ENCODE peak calls at places on chromosomes 12 and 14, in seven cellular contexts. E is adrenal gland, A is heart left ventricle, R is lower leg skin, Y is HepG2, P is A549, Z is GM12891. N is an unnamed sample.

GRCh38 chr14:92794547-92794941 is 439 bp downstream of the GOLGA5 start:
- DNase-seq in E (peak), A (no peak), R (no peak), Y (no peak), P (no peak), Z (peak), N (no peak)

GRCh38 chr14:105529506-105530445 is 3.4 kb downstream of the TMEM121 start:
- DNase-seq in E (peak), A (no peak), R (no peak), Y (peak), P (no peak), Z (no peak), N (no peak)

GRCh38 chr12:88325828-88326214 is 183.7 kb downstream of the TMTC3 start:
- DNase-seq in E (no peak), A (no peak), R (no peak), Y (no peak), P (no peak), Z (no peak), N (no peak)

GRCh38 chr14:55881577-55882241 is 236.5 kb upstream of the PELI2 start:
- DNase-seq in E (peak), A (no peak), R (no peak), Y (no peak), P (no peak), Z (no peak), N (no peak)

GRCh38 chr14:99663716-99664635 is 19.0 kb downstream of the HHIPL1 start:
- DNase-seq in E (no peak), A (peak), R (no peak), Y (no peak), P (no peak), Z (no peak), N (no peak)

GRCh38 chr12:52132754-52133161 is 53.3 kb downstream of the SMIM41 start:
- DNase-seq in E (no peak), A (no peak), R (no peak), Y (no peak), P (no peak), Z (no peak), N (peak)

GRCh38 chr12:124207617-124208016 is 87.3 kb upstream of the RFLNA start:
- DNase-seq in E (no peak), A (no peak), R (no peak), Y (no peak), P (no peak), Z (no peak), N (no peak)

GRCh38 chr12:32780111-32780510 is 24.4 kb upstream of the YARS2 start:
- DNase-seq in E (no peak), A (no peak), R (no peak), Y (no peak), P (no peak), Z (no peak), N (no peak)

GRCh38 chr12:130572553-130572952 is 143.5 kb downstream of the RIMBP2 start:
- DNase-seq in E (no peak), A (no peak), R (no peak), Y (no peak), P (no peak), Z (no peak), N (no peak)

GRCh38 chr14:31025335-31026075 is at the start of gene AP4S1:
- DNase-seq in E (peak), A (peak), R (peak), Y (peak), P (peak), Z (peak), N (peak)

GRCh38 chr14:68564826-68565760 is 227.8 kb downstream of the ZFP36L1 start:
- DNase-seq in E (peak), A (no peak), R (no peak), Y (peak), P (no peak), Z (no peak), N (no peak)

GRCh38 chr12:82867782-82868505 is 181.2 kb downstream of the TMTC2 start:
- DNase-seq in E (no peak), A (no peak), R (no peak), Y (no peak), P (no peak), Z (no peak), N (no peak)

GRCh38 chr14:61477845-61478438 is 156.6 kb downstream of the PRKCH start:
- DNase-seq in E (peak), A (peak), R (no peak), Y (no peak), P (no peak), Z (no peak), N (peak)

GRCh38 chr12:68222336-68222735 is 3.3 kb downstream of the IL26 start:
- DNase-seq in E (no peak), A (no peak), R (no peak), Y (no peak), P (no peak), Z (no peak), N (no peak)

GRCh38 chr12:74537126-74537706 is 419 bp upstream of the ATXN7L3B start:
- DNase-seq in E (no peak), A (no peak), R (no peak), Y (peak), P (peak), Z (peak), N (no peak)

GRCh38 chr14:64444984-64445845 is 20.1 kb upstream of the AKAP5 start:
- DNase-seq in E (peak), A (no peak), R (no peak), Y (no peak), P (no peak), Z (peak), N (no peak)

GRCh38 chr12:104524026-104524425 is 67.3 kb downstream of the CHST11 start:
- DNase-seq in E (no peak), A (no peak), R (no peak), Y (no peak), P (no peak), Z (no peak), N (no peak)

GRCh38 chr14:101033006-101033405 is 129.5 kb upstream of the RTL1 start:
- DNase-seq in E (peak), A (peak), R (no peak), Y (no peak), P (no peak), Z (no peak), N (peak)

GRCh38 chr12:46507766-46508165 is 135.2 kb upstream of the SLC38A2 start:
- DNase-seq in E (no peak), A (no peak), R (no peak), Y (no peak), P (no peak), Z (no peak), N (no peak)

GRCh38 chr12:67141405-67142018 is 127.6 kb upstream of the CAND1 start:
- DNase-seq in E (no peak), A (no peak), R (no peak), Y (no peak), P (no peak), Z (no peak), N (no peak)

GRCh38 chr12:110382683-110383082 is 20.8 kb downstream of the ANAPC7 start:
- DNase-seq in E (no peak), A (no peak), R (no peak), Y (no peak), P (no peak), Z (no peak), N (no peak)

GRCh38 chr12:100199347-100200136 is 1.1 kb upstream of the ACTR6 start:
- DNase-seq in E (peak), A (peak), R (peak), Y (peak), P (peak), Z (peak), N (peak)

GRCh38 chr14:87896393-87897380 is 96.3 kb downstream of the GALC start:
- DNase-seq in E (peak), A (no peak), R (no peak), Y (peak), P (peak), Z (no peak), N (no peak)

GRCh38 chr14:24135834-24136683 is at the start of gene PSME1:
- DNase-seq in E (peak), A (peak), R (peak), Y (peak), P (peak), Z (peak), N (peak)
- TF ChIP-seq POLR2A in E (peak), A (peak), R (no peak), Y (peak), P (peak), Z (peak), N (peak)

GRCh38 chr12:53180931-53181645 is 363 bp upstream of the CSAD start:
- DNase-seq in E (peak), A (peak), R (peak), Y (peak), P (peak), Z (peak), N (peak)
- TF ChIP-seq POLR2A in E (peak), A (no peak), R (no peak), Y (peak), P (peak), Z (no peak), N (no peak)

DNA sequence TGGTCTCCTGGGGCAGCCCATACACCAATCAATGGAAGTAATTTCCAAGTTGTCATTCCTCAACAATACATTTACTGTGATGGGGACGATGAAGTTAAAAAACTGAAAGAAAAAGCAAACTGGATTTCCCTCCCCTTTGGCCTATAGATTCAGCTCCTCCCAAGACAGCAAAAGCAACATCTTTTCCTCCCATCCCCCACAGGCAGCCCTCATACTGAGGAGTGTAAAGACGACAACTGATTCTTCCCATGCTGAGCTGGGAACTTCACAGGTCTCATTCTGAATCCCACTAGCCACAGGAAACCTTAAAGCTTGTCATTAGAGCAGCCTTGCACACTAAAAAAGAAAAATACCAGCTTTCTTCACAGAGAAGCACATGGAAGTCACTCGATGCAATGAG is 48.5 kb downstream of the PITPNM2 start:
- DNase-seq in E (no peak), A (no peak), R (no peak), Y (no peak), P (no peak), Z (no peak), N (no peak)
- TF ChIP-seq POLR2A in E (no peak), A (no peak), R (no peak), Y (no peak), P (no peak), Z (no peak), N (no peak)

DNA sequence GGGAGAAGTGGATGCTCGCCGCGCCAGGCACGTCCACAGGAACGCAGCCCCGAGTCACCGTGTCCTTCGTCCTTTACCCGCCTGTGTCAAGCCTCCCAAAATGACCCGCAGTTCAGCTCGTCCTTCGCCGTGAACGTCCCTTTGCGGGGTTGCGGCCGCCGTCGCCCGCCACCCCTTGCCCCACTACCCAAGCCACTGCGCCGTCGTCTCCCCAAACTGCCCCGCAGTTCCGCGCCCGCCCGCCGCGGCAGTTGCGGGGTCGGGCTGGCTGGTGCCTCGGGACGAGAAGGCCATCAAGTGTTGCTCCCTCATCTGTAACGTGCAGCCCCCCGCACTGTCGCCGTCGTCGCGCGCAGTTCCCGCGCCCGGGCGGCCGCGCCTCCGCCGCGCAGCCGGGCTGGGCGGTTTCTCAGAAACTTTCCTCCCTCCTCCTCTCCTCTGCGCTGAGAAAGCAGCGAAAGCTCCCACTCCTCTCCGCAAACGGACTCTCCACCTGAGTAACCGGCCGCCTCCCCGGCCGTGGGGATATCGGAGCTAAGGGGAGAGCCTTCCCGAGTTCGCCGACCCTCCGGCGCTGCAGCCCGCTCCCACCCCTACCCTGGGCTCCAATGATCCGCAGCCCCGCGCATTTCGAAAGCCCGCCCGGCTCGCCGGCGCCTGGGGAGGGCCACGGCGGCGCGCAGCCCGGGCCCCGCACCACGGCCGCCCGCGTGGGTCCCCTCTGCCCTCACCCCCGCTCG is 6.7 kb downstream of the CDKN1B start:
- DNase-seq in E (peak), A (peak), R (no peak), Y (no peak), P (peak), Z (no peak), N (no peak)
- TF ChIP-seq POLR2A in E (no peak), A (no peak), R (no peak), Y (peak), P (no peak), Z (peak), N (no peak)

GRCh38 chr12:122503783-122504590 is 3.3 kb upstream of the ZCCHC8 start:
- DNase-seq in E (no peak), A (no peak), R (no peak), Y (no peak), P (no peak), Z (no peak), N (no peak)
- TF ChIP-seq POLR2A in E (no peak), A (no peak), R (no peak), Y (no peak), P (no peak), Z (peak), N (no peak)

GRCh38 chr12:26938660-26939185 is 453 bp downstream of the FGFR1OP2 start:
- DNase-seq in E (no peak), A (peak), R (no peak), Y (peak), P (peak), Z (no peak), N (no peak)
- TF ChIP-seq POLR2A in E (no peak), A (no peak), R (no peak), Y (no peak), P (no peak), Z (no peak), N (no peak)

N was measured in gastrocnemius medialis.